ENCODE peak calls at places on chromosome 4, in five cellular contexts. N is immature natural killer cell, V is HFFc6, E is T-helper 1 cell, K is epithelial cell of esophagus. Z is an unnamed sample.

GRCh38 chr4:105896984-105897760 is 1.9 kb downstream of the NPNT start:
- DNase-seq in V (no peak), E (no peak), K (peak; percentile 54), N (no peak), Z (no peak)

GRCh38 chr4:24382381-24382780 is 202.0 kb downstream of the DHX15 start:
- DNase-seq in N (no peak), V (no peak), K (peak; percentile 86), E (no peak), Z (peak; percentile 2)

GRCh38 chr4:140049924-140050681 is 103.9 kb downstream of the MAML3 start:
- DNase-seq in N (no peak), E (peak; percentile 14), V (no peak), K (peak; percentile 41), Z (peak; percentile 26)

GRCh38 chr4:55554453-55555030 is 7.8 kb upstream of the CLOCK start:
- DNase-seq in K (peak; percentile 44), N (peak; percentile 24), V (peak; percentile 57), E (peak; percentile 14), Z (peak; percentile 49)

GRCh38 chr4:174084542-174084941 is 198.9 kb downstream of the FBXO8 start:
- DNase-seq in V (no peak), K (no peak), E (no peak), N (no peak), Z (no peak)

GRCh38 chr4:126583509-126583908 is 1049.2 kb upstream of the INTU start:
- DNase-seq in N (no peak), E (no peak), V (peak; percentile 3), K (peak; percentile 65), Z (peak; percentile 25)

GRCh38 chr4:17636696-17637351 is 22.4 kb downstream of the MED28 start:
- DNase-seq in K (peak; percentile 71), V (peak; percentile 59), N (peak; percentile 62), E (peak; percentile 55), Z (peak; percentile 81)

GRCh38 chr4:4426511-4427477 is 39.9 kb downstream of the NSG1 start:
- DNase-seq in K (no peak), V (no peak), N (no peak), E (no peak), Z (no peak)

GRCh38 chr4:80336582-80336981 is 1.1 kb downstream of the CFAP299 start:
- DNase-seq in V (peak; percentile 23), N (no peak), E (no peak), K (peak; percentile 71), Z (peak; percentile 5)

Z was measured in GM12865.